ENCODE peak calls at places on chromosomes 5 and 9, in eight cellular contexts. D is PC-9, T is fibroblast of lung, Z is A549, I is AG10803, O is fibroblast of the aortic adventitia, H is adipocyte, J is foreskin fibroblast. A is an unnamed sample.

GRCh38 chr9:127166651-127167524 is 44.5 kb upstream of the ANGPTL2 start:
- DNase-seq in H (no peak), O (peak), J (no peak), T (peak), I (no peak), D (peak), Z (no peak), A (no peak)

GRCh38 chr5:171660438-171660837 is 125.2 kb upstream of the SMIM23 start:
- DNase-seq in I (no peak), Z (no peak), H (no peak), O (no peak), J (no peak), T (no peak), D (no peak), A (no peak)

GRCh38 chr5:60136841-60137240 is 243.3 kb upstream of the PDE4D start:
- DNase-seq in H (no peak), O (no peak), D (no peak), T (no peak), I (no peak), Z (no peak), J (no peak), A (no peak)

GRCh38 chr5:115297043-115297442 is 589 bp upstream of the CCDC112 start:
- DNase-seq in O (peak), I (peak), H (peak), J (peak), D (no peak), Z (peak), T (no peak), A (no peak)

GRCh38 chr5:21049900-21050299 is 1061.9 kb upstream of the CDH18 start:
- DNase-seq in H (no peak), D (no peak), J (no peak), O (no peak), I (no peak), T (no peak), Z (no peak), A (no peak)

GRCh38 chr9:88984543-88984883 is 6.8 kb upstream of the S1PR3 start:
- DNase-seq in H (no peak), I (no peak), T (no peak), D (no peak), Z (no peak), O (no peak), J (no peak), A (no peak)

GRCh38 chr9:133184971-133185370 is 21.3 kb upstream of the GBGT1 start:
- DNase-seq in H (peak), Z (peak), J (peak), D (peak), O (peak), I (peak), T (peak), A (no peak)

GRCh38 chr5:51382759-51383493 is at the start of gene ISL1:
- DNase-seq in H (peak), Z (peak), J (peak), O (peak), I (peak), D (no peak), T (peak), A (peak)

GRCh38 chr5:15808577-15808976 is 308.6 kb downstream of the FBXL7 start:
- DNase-seq in H (no peak), O (no peak), T (no peak), D (no peak), Z (no peak), J (no peak), I (no peak), A (no peak)

GRCh38 chr9:115524467-115525059 is 406.6 kb upstream of the TNC start:
- DNase-seq in T (peak), I (peak), H (peak), D (peak), O (peak), J (peak), Z (peak), A (peak)

GRCh38 chr5:96924016-96924443 is 11.8 kb upstream of the LNPEP start:
- DNase-seq in J (no peak), T (no peak), I (no peak), D (no peak), Z (no peak), O (no peak), H (no peak), A (no peak)

GRCh38 chr9:124595743-124596142 is 88.5 kb upstream of the NR5A1 start:
- DNase-seq in I (no peak), D (no peak), H (no peak), Z (peak), T (no peak), J (no peak), O (no peak), A (no peak)
- H3K4me3 ChIP-seq in I (no peak), D (no peak), H (no peak), Z (no peak), T (no peak), J (no peak), O (no peak), A (no peak)

GRCh38 chr9:120327322-120327721 is 252.6 kb downstream of the CDK5RAP2 start:
- DNase-seq in Z (no peak), I (no peak), J (no peak), T (no peak), H (no peak), O (no peak), D (no peak), A (no peak)
- H3K4me3 ChIP-seq in Z (no peak), I (no peak), J (no peak), T (no peak), H (no peak), O (no peak), D (no peak), A (no peak)

GRCh38 chr5:77774981-77775772 is 962 bp downstream of the TBCA start:
- DNase-seq in T (no peak), J (no peak), Z (peak), H (peak), D (peak), O (peak), I (no peak), A (no peak)

GRCh38 chr5:77775773-77776605 is at the start of gene TBCA:
- DNase-seq in I (peak), Z (peak), H (peak), D (peak), J (peak), T (peak), O (peak), A (peak)

GRCh38 chr5:77772729-77773128 is 3.4 kb downstream of the TBCA start:
- DNase-seq in J (no peak), T (no peak), I (no peak), O (no peak), H (no peak), Z (no peak), D (no peak), A (no peak)

GRCh38 chr5:77771452-77771851 is 4.7 kb downstream of the TBCA start:
- DNase-seq in Z (no peak), T (no peak), O (no peak), H (no peak), I (no peak), J (no peak), D (no peak), A (no peak)

DNA sequence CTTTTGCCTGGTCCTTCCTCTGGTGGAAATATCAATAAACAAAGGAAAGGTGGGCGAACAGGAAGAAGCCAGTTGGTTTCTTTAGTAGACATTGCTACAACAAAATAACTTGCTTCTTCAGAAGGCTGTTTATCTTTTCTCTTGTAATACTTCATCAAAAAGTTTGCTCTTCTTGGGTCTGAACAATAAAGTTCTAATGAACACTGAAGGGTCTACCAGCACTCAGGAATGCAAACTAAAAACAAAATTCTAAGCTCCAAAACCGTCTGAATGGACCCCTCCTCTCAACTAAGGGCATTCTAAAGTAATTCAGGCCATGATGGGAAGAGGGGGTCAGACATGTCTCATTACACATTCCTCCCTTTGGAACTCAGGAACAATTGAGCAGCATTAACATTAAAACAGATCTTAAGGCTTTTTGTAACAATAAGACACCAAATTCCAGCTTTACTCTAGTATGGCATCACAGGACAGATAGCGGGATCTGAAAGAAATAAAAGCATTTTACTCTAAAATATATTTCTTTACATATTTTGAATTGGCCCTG is 2.3 kb downstream of the TBCA start:
- DNase-seq in D (no peak), I (no peak), O (no peak), J (no peak), T (no peak), Z (no peak), H (no peak), A (no peak)
- H3K4me3 ChIP-seq in D (peak), I (no peak), O (no peak), J (peak), T (peak), Z (no peak), H (peak), A (no peak)

GRCh38 chr5:124057161-124057814 is 545.3 kb downstream of the CSNK1G3 start:
- DNase-seq in D (no peak), Z (no peak), T (no peak), I (no peak), J (no peak), H (no peak), O (no peak), A (peak)
- H3K4me3 ChIP-seq in D (no peak), Z (no peak), T (no peak), I (no peak), J (no peak), H (no peak), O (no peak), A (no peak)

DNA sequence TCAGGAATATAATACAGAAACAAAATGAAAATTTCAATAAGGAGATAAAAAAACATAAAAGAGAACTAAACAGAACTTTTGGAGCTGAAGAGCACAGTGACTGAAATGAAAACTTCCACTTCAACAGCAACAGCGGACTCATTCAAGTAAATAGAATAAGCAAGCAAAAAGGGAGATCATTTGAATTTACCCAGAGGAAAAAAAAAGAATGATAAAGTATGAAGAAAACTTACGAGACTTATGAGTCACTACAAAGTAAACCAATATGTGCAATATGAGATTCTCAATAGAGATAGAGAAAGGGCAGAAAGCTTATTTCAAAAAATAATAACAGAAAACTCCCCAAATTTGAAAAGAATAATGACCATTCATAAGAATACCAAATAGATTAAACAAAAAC is 1605.7 kb upstream of the CDH6 start:
- DNase-seq in O (no peak), J (no peak), T (no peak), I (no peak), D (no peak), H (no peak), Z (no peak), A (no peak)
- H3K4me3 ChIP-seq in O (no peak), J (no peak), T (no peak), I (no peak), D (no peak), H (no peak), Z (no peak), A (no peak)

GRCh38 chr5:88656196-88656935 is 226.6 kb downstream of the MEF2C start:
- DNase-seq in O (no peak), H (no peak), I (no peak), T (no peak), Z (no peak), D (no peak), J (no peak), A (no peak)

GRCh38 chr5:88657166-88657565 is 225.8 kb downstream of the MEF2C start:
- DNase-seq in Z (no peak), O (no peak), T (no peak), H (no peak), D (no peak), J (no peak), I (no peak), A (no peak)

GRCh38 chr5:88658005-88658404 is 225.0 kb downstream of the MEF2C start:
- DNase-seq in O (no peak), H (no peak), Z (no peak), J (no peak), T (no peak), D (no peak), I (no peak), A (no peak)

GRCh38 chr5:88647901-88648300 is 235.1 kb downstream of the MEF2C start:
- DNase-seq in J (no peak), D (no peak), I (no peak), H (no peak), T (no peak), O (no peak), Z (no peak), A (no peak)

DNA sequence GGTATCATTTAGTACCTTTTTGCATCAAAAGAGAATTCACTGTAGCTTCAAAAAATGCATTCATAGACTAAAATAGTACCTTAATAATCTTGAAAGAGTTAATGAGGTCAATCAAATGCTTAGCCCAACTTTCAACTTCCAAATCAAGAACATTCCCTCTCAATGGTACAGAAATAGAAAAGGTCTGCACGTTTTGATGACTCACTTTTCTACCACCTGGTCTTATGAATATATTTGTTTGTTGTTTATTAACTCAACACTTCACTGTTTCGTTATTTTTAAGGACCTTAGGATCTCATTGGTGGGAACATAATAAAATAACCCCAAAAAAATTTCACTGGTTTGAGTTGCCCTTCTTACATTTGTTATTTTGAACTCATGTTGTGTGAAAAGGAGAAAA is 229.5 kb downstream of the MEF2C start:
- DNase-seq in I (no peak), D (no peak), T (no peak), H (no peak), O (no peak), J (no peak), Z (no peak), A (no peak)
- H3K4me3 ChIP-seq in I (no peak), D (no peak), T (no peak), H (no peak), O (no peak), J (no peak), Z (no peak), A (no peak)

GRCh38 chr5:117692606-117693005 is 1118.0 kb upstream of the SEMA6A start:
- DNase-seq in J (no peak), O (no peak), H (no peak), D (no peak), T (no peak), Z (no peak), I (no peak), A (no peak)

GRCh38 chr5:117691364-117691763 is 1116.7 kb upstream of the SEMA6A start:
- DNase-seq in D (no peak), I (no peak), H (no peak), O (no peak), J (no peak), T (no peak), Z (no peak), A (no peak)

DNA sequence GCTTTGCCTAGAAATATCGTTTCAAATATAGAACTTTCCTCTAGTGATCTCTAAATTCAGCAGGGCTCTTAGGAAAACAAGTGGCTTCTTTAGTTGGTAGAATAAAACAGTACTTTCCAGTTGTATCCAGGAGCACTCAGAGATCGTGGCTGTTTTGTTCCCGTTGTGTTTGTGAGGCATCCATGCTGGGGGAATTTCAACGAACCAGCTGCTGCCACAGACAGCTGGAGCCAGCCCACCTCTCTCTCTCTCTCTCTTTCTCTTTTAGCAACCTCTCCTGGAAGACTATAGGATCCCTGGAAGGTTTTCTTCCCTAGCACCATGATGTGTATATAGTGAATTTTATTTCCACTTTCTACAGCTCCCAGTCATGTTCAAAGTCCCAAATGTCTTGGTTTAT is 1116.0 kb upstream of the SEMA6A start:
- DNase-seq in H (no peak), O (no peak), D (no peak), J (no peak), T (no peak), Z (no peak), I (no peak), A (no peak)
- H3K4me3 ChIP-seq in H (no peak), O (no peak), D (no peak), J (no peak), T (no peak), Z (no peak), I (no peak), A (no peak)

A was measured in retinal pigment epithelial cell.